ENCODE peak calls at places on chromosomes 3 and 15, in ten cellular contexts. C is lung, J is endodermal cell, F is body of pancreas, T is heart left ventricle, B is mammary epithelial cell, Q is IMR-90, P is left ventricle myocardium inferior, X is A549, G is H9. W is an unnamed sample.
A peak's percentile ranks its signal among the peaks of the same experiment; 100 is the strongest.

GRCh38 chr3:52490938-52491526 is 4.1 kb upstream of the STAB1 start:
- DNase-seq in X (no peak), T (peak; percentile 65), P (peak; percentile 50), B (no peak), J (no peak), F (no peak), G (no peak), C (peak; percentile 41), Q (peak; percentile 31), W (no peak)

GRCh38 chr3:151421956-151422355 is 37.4 kb upstream of the P2RY12 start:
- DNase-seq in X (no peak), G (no peak), Q (no peak), J (no peak), F (no peak), P (no peak), C (no peak), T (no peak), B (no peak), W (no peak)

GRCh38 chr15:31373970-31374369 is 47.3 kb downstream of the KLF13 start:
- DNase-seq in G (no peak), C (no peak), T (no peak), F (no peak), X (no peak), J (no peak), P (peak; percentile 13), B (no peak), Q (no peak), W (no peak)

GRCh38 chr3:111128884-111129283 is 57.3 kb downstream of the NECTIN3 start:
- DNase-seq in J (peak; percentile 33), T (no peak), F (no peak), G (no peak), B (peak; percentile 17), X (no peak), P (no peak), Q (peak; percentile 48), C (no peak), W (no peak)

GRCh38 chr3:45100998-45101407 is 45.2 kb downstream of the CDCP1 start:
- DNase-seq in J (no peak), B (no peak), P (no peak), C (no peak), G (no peak), X (no peak), F (no peak), T (no peak), Q (peak; percentile 74), W (no peak)

GRCh38 chr3:9534429-9534828 is 19.2 kb downstream of the LHFPL4 start:
- DNase-seq in Q (no peak), J (no peak), X (no peak), P (no peak), B (no peak), G (no peak), F (no peak), C (no peak), T (no peak), W (no peak)

GRCh38 chr3:15478300-15478979 is 43.1 kb downstream of the COLQ start:
- DNase-seq in G (no peak), P (no peak), J (no peak), C (no peak), B (no peak), X (no peak), Q (no peak), F (peak; percentile 38), T (no peak), W (no peak)

GRCh38 chr3:64147211-64147610 is 78.1 kb downstream of the PRICKLE2 start:
- DNase-seq in J (no peak), P (no peak), T (no peak), B (no peak), C (no peak), Q (no peak), X (no peak), F (no peak), G (no peak), W (no peak)

DNA sequence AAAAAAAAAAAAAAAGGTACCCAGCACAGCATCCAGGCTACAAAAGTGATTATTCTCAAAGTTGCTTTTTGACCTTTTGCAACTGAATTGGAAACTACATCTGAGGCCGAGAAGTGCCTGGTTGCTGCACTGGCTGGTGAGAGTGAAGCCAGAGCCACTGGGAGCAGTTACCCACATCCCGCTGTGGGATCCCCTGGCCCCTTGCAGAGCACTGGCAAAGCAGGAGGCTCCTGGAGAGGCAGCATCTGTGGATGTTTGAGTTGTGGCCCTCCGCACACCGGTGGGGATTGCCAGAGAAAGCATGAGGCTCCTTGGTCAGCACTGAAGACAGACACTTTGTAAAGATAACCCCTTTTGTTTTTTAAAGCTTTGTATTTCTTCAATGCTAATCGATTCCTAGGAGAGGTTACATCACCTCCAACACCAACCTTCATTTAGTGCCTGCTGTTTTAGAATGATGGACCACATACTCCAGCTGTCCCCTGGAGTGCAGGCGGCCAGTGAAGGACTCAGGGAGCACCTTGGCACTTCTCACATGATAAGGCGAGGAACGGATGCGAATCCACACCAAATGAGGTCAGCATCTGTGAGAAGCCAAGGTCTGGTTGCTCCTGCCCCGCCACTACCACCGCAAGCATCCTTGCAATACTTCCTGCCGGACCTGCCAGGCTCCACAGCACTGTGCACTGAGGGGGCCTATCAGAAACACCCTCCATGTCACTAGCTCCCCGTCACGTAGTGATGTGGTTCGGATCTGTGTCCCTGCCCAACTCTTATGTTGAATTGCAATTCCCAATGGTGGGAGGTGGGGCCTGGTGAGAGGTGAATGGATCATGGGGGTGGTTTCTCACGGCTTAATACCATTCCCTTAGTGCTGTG is 256.5 kb downstream of the GABRB3 start:
- DNase-seq in F (no peak), T (no peak), Q (no peak), P (no peak), X (no peak), J (peak; percentile 53), B (no peak), G (no peak), C (no peak), W (no peak)
- H3K9me3 ChIP-seq in F (no peaks in the 10 kb centered on the region), T (no peaks in the 10 kb centered on the region), Q (peaks cover 21% of the 10 kb centered on the region), P (no peaks in the 10 kb centered on the region), X (peaks cover 17% of the 10 kb centered on the region), J (no peaks in the 10 kb centered on the region), B (peaks cover 50% of the 10 kb centered on the region), G (no peaks in the 10 kb centered on the region), C (no peaks in the 10 kb centered on the region), W (peaks cover 39% of the 10 kb centered on the region)

GRCh38 chr15:85800460-85801123 is 5.9 kb upstream of the KLHL25 start:
- DNase-seq in G (peak; percentile 59), B (peak; percentile 74), Q (peak; percentile 61), F (peak; percentile 91), J (peak; percentile 80), C (peak; percentile 80), P (peak; percentile 59), T (peak; percentile 81), X (peak; percentile 91), W (no peak)
- TF ChIP-seq CTCF in G (peak; percentile 10), B (peak; percentile 26), Q (no peak), F (peak; percentile 87), J (peak; percentile 38), C (no peak), P (peak; percentile 54), T (peak; percentile 29), X (peak; percentile 33), W (no peak)

GRCh38 chr15:51227967-51228783 is 110.2 kb downstream of the CYP19A1 start:
- DNase-seq in X (peak; percentile 72), F (no peak), J (peak; percentile 67), G (no peak), P (no peak), Q (peak; percentile 89), C (no peak), B (peak; percentile 80), T (peak; percentile 36), W (peak; percentile 27)
- H3K27ac ChIP-seq in X (peak overlapping the region; percentile 31), F (no peak overlapping the region), J (no peak overlapping the region), G (no peak overlapping the region), P (no peak overlapping the region), Q (no peak overlapping the region), C (no peak overlapping the region), B (peak overlapping the region; percentile 46), T (no peak overlapping the region), W (no peak overlapping the region)

DNA sequence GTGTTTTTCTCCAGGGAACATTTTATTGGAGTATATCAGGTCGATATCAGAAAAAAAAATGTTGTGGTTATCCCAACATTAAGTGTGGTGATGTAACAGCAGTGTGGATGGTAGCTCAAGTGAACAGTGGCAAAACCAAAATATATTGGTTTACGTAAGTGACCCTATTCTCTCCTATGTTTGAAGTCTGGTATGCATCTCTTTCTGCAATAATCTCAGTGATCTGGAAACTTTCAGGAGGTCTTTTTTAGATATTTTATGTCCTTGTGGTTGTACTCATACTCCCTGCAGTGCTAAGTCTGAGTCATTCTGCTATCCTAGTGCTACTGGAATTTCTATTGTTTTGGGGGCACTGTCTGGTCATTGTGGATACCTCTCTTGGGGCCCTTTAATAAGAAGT is 137.9 kb downstream of the SNRPN start:
- DNase-seq in G (no peak), Q (peak; percentile 4), F (no peak), T (no peak), B (no peak), X (no peak), J (peak; percentile 14), P (no peak), C (no peak), W (no peak)
- H3K9me3 ChIP-seq in G (peaks cover 52% of the 10 kb centered on the region), Q (peaks cover 46% of the 10 kb centered on the region), F (no peaks in the 10 kb centered on the region), T (peaks cover 96% of the 10 kb centered on the region), B (peaks cover 54% of the 10 kb centered on the region), X (peaks cover 2% of the 10 kb centered on the region), J (peaks cover 16% of the 10 kb centered on the region), P (peaks cover 100% of the 10 kb centered on the region), C (peaks cover 7% of the 10 kb centered on the region), W (peaks cover 45% of the 10 kb centered on the region)

GRCh38 chr15:89490550-89491315 is 5.7 kb downstream of the RHCG start:
- DNase-seq in X (no peak), F (no peak), C (no peak), P (no peak), Q (no peak), J (peak; percentile 60), T (no peak), G (no peak), B (no peak), W (no peak)

GRCh38 chr15:89494006-89494405 is 2.4 kb downstream of the RHCG start:
- DNase-seq in P (no peak), Q (no peak), G (no peak), B (no peak), X (no peak), J (no peak), F (no peak), T (no peak), C (no peak), W (no peak)

GRCh38 chr15:89490081-89490480 is 6.3 kb downstream of the RHCG start:
- DNase-seq in Q (no peak), C (no peak), X (no peak), B (no peak), G (no peak), P (no peak), T (no peak), J (peak; percentile 49), F (no peak), W (no peak)

GRCh38 chr15:89492934-89493631 is 3.3 kb downstream of the RHCG start:
- DNase-seq in Q (no peak), X (no peak), J (peak; percentile 36), F (no peak), C (no peak), T (no peak), B (no peak), G (no peak), P (no peak), W (no peak)

DNA sequence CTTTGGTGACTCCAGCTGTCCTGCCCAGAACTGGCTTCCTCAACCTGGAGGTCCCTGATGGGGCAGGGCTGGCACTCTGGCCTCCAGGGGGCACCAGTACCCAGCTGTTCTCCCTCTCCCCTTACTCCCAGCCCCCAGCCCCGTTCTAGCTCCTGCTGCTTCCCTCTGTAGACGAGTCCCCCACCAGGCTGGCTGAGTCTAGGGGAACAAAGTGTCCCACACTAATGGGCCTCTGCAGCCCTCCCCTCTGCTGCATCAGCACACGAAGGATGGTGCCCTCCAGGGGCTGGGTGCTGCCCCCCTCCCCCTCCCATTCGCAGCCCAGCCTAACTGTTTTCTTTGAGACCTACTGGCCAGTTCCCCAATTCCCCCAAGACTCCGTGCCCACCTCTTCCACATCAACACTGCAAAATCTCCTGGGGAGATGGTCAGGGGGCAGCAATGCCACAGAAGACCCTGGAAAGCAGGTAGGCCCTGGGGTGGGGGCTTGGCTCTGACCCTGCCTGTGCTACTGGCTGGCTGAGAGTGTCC is 4.2 kb downstream of the RHCG start:
- DNase-seq in T (no peak), F (no peak), B (no peak), X (peak; percentile 73), Q (no peak), G (peak; percentile 82), J (peak; percentile 91), P (no peak), C (no peak), W (no peak)
- TF ChIP-seq CTCF in T (no peak), F (no peak), B (peak; percentile 32), X (peak; percentile 71), Q (peak; percentile 23), G (peak; percentile 81), J (peak; percentile 85), P (peak; percentile 25), C (no peak), W (peak; percentile 27)

W was measured in AG04450.